ENCODE peak calls at places on chromosomes 5 and 9, in five cellular contexts. N is HCT116, C is tibial nerve, U is sigmoid colon, W is heart left ventricle. I is an unnamed sample.

GRCh38 chr5:36491860-36492259 is 114.5 kb upstream of the SLC1A3 start:
- DNase-seq in N (no peak), C (no peak), U (no peak), W (no peak), I (no peak)

GRCh38 chr9:120014751-120015235 is 565.2 kb downstream of the CDK5RAP2 start:
- DNase-seq in N (no peak), C (no peak), U (no peak), W (no peak), I (no peak)

GRCh38 chr9:81601639-81602623 is 87.4 kb downstream of the TLE1 start:
- DNase-seq in N (no peak), C (no peak), U (no peak), W (no peak), I (no peak)

GRCh38 chr5:151082976-151083651 is 2.3 kb upstream of the TNIP1 start:
- DNase-seq in N (no peak), C (no peak), U (no peak), W (no peak), I (no peak)

GRCh38 chr5:81788271-81788670 is 37.4 kb upstream of the SSBP2 start:
- DNase-seq in N (no peak), C (no peak), U (no peak), W (no peak), I (no peak)

GRCh38 chr5:82387041-82387818 is 109.1 kb upstream of the RPS23 start:
- DNase-seq in N (peak; percentile 77), C (no peak), U (no peak), W (no peak), I (no peak)

GRCh38 chr9:13410566-13411031 is 131.1 kb upstream of the MPDZ start:
- DNase-seq in N (no peak), C (no peak), U (no peak), W (no peak), I (no peak)

GRCh38 chr5:173395257-173395932 is 67.2 kb upstream of the STC2 start:
- DNase-seq in N (peak; percentile 6), C (no peak), U (peak; percentile 48), W (peak; percentile 34), I (no peak)

GRCh38 chr9:89505795-89506385 is 8.0 kb upstream of the SEMA4D start:
- DNase-seq in N (no peak), C (no peak), U (no peak), W (no peak), I (no peak)

GRCh38 chr9:127292415-127292814 is 27.8 kb downstream of the GARNL3 start:
- DNase-seq in N (no peak), C (no peak), U (no peak), W (no peak), I (no peak)

GRCh38 chr9:126842977-126843799 is 17.3 kb upstream of the ZBTB34 start:
- DNase-seq in N (no peak), C (no peak), U (no peak), W (no peak), I (no peak)

GRCh38 chr5:54171645-54172384 is 138.6 kb downstream of the ARL15 start:
- DNase-seq in N (no peak), C (no peak), U (no peak), W (no peak), I (no peak)

GRCh38 chr5:151048526-151048925 is 28.1 kb downstream of the GPX3 start:
- DNase-seq in N (no peak), C (no peak), U (no peak), W (no peak), I (no peak)

GRCh38 chr9:72150172-72150571 is 932 bp downstream of the GDA start:
- DNase-seq in N (no peak), C (no peak), U (no peak), W (no peak), I (no peak)

GRCh38 chr9:83708515-83709158 is 879 bp upstream of the UBQLN1 start:
- DNase-seq in N (peak; percentile 40), C (peak; percentile 53), U (peak; percentile 91), W (peak; percentile 75), I (peak; percentile 66)

GRCh38 chr5:16852251-16853005 is 83.7 kb downstream of the MYO10 start:
- DNase-seq in N (no peak), C (no peak), U (no peak), W (no peak), I (no peak)

GRCh38 chr5:56513141-56513540 is 280.0 kb upstream of the ANKRD55 start:
- DNase-seq in N (no peak), C (no peak), U (no peak), W (no peak), I (no peak)

GRCh38 chr9:4117835-4118610 is 181.8 kb downstream of the GLIS3 start:
- DNase-seq in N (no peak), C (no peak), U (no peak), W (peak; percentile 36), I (no peak)

GRCh38 chr9:111533099-111533785 is 8.3 kb downstream of the ZNF483 start:
- DNase-seq in N (no peak), C (no peak), U (no peak), W (no peak), I (no peak)

GRCh38 chr5:151023651-151024050 is 3.3 kb downstream of the GPX3 start:
- DNase-seq in N (no peak), C (no peak), U (peak; percentile 79), W (peak; percentile 83), I (peak; percentile 69)

GRCh38 chr5:59842999-59843398 is 50.5 kb downstream of the PDE4D start:
- DNase-seq in N (no peak), C (no peak), U (no peak), W (no peak), I (no peak)

GRCh38 chr5:52710972-52711596 is 76.6 kb upstream of the ITGA1 start:
- DNase-seq in N (no peak), C (no peak), U (no peak), W (no peak), I (no peak)

GRCh38 chr5:1190296-1190695 is 11.1 kb upstream of the SLC6A19 start:
- DNase-seq in N (no peak), C (no peak), U (no peak), W (peak; percentile 0), I (no peak)

GRCh38 chr5:35294976-35295375 is 64.7 kb upstream of the PRLR start:
- DNase-seq in N (no peak), C (no peak), U (no peak), W (no peak), I (no peak)

GRCh38 chr5:107705390-107706014 is 34.8 kb upstream of the EFNA5 start:
- DNase-seq in N (no peak), C (no peak), U (no peak), W (no peak), I (no peak)

GRCh38 chr9:97959585-97959984 is 21.6 kb upstream of the HEMGN start:
- DNase-seq in N (no peak), C (no peak), U (no peak), W (no peak), I (no peak)

GRCh38 chr9:30235564-30235963 is 2148.9 kb upstream of the ACO1 start:
- DNase-seq in N (no peak), C (no peak), U (no peak), W (no peak), I (no peak)

GRCh38 chr5:61805101-61805500 is 473.0 kb downstream of the ZSWIM6 start:
- DNase-seq in N (no peak), C (no peak), U (no peak), W (no peak), I (no peak)

GRCh38 chr5:173334808-173335207 is 6.6 kb upstream of the STC2 start:
- DNase-seq in N (no peak), C (no peak), U (no peak), W (no peak), I (no peak)

GRCh38 chr5:141354900-141355469 is at the start of gene PCDHGA4:
- DNase-seq in N (no peak), C (no peak), U (no peak), W (no peak), I (no peak)

GRCh38 chr5:160500776-160501175 is 79.1 kb downstream of the PTTG1 start:
- DNase-seq in N (no peak), C (no peak), U (no peak), W (no peak), I (no peak)

GRCh38 chr5:15393146-15393545 is 106.8 kb upstream of the FBXL7 start:
- DNase-seq in N (no peak), C (no peak), U (no peak), W (no peak), I (no peak)

GRCh38 chr9:123406016-123406415 is 50.0 kb downstream of the CRB2 start:
- DNase-seq in N (no peak), C (no peak), U (no peak), W (no peak), I (no peak)

GRCh38 chr5:112165897-112166737 is 253.0 kb downstream of the EPB41L4A start:
- DNase-seq in N (no peak), C (no peak), U (no peak), W (no peak), I (no peak)
- TF ChIP-seq POLR2A in N (no peak), C (no peak), U (no peak), W (no peak), I (no peak)

GRCh38 chr9:129365196-129365595 is 187.1 kb upstream of the IER5L start:
- DNase-seq in N (no peak), C (no peak), U (no peak), W (no peak), I (no peak)

GRCh38 chr9:129368458-129368978 is 190.5 kb upstream of the IER5L start:
- DNase-seq in N (no peak), C (no peak), U (no peak), W (no peak), I (no peak)

GRCh38 chr9:129370770-129371169 is 192.7 kb upstream of the IER5L start:
- DNase-seq in N (no peak), C (no peak), U (no peak), W (no peak), I (no peak)

GRCh38 chr9:129363216-129363873 is 185.3 kb upstream of the IER5L start:
- DNase-seq in N (no peak), C (no peak), U (no peak), W (no peak), I (no peak)

DNA sequence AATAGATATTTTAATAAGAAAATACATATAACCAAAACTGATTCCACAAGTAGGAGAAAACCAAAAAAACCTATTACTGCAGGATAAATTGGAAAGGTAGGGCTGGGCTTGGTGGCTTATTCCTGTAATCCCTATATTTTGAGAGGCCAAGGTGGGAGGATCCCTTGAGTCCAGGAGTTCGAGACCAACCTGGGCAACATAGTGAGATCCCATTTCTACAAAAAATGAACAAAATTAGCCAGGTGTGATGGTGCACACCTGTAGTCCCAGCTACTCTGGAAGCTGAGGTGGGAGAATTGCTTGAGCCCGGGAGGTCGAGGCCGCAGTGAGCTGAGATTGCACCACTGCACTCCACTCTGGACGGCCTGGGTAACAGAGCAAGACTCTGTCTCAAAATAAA is 189.2 kb upstream of the IER5L start:
- DNase-seq in N (no peak), C (no peak), U (no peak), W (no peak), I (no peak)
- H3K27me3 ChIP-seq in N (no peaks in the 10 kb centered on the region), C (no peaks in the 10 kb centered on the region), U (no peaks in the 10 kb centered on the region), W (no peaks in the 10 kb centered on the region), I (no peaks in the 10 kb centered on the region)

GRCh38 chr5:134873987-134874830 is at the start of gene TXNDC15:
- DNase-seq in N (peak; percentile 56), C (peak; percentile 78), U (peak; percentile 94), W (peak; percentile 93), I (peak; percentile 84)
- TF ChIP-seq POLR2A in N (peak; percentile 74), C (peak; percentile 59), U (peak; percentile 35), W (peak; percentile 56), I (peak; percentile 66)

GRCh38 chr9:116155700-116156045 is 2.1 kb downstream of the PAPPA start:
- DNase-seq in N (no peak), C (no peak), U (no peak), W (peak; percentile 26), I (no peak)
- H3K27me3 ChIP-seq in N (peaks cover 35% of the 10 kb centered on the region), C (no peaks in the 10 kb centered on the region), U (peaks cover 62% of the 10 kb centered on the region), W (peaks cover 9% of the 10 kb centered on the region), I (no peaks in the 10 kb centered on the region)

GRCh38 chr9:132406554-132407122 is at the start of gene TTF1:
- DNase-seq in N (peak; percentile 83), C (peak; percentile 67), U (peak; percentile 95), W (peak; percentile 94), I (peak; percentile 87)
- TF ChIP-seq POLR2A in N (no peak), C (no peak), U (no peak), W (peak; percentile 40), I (peak; percentile 19)